ENCODE peak calls at places on chromosome 12, in five cellular contexts. E is HEK293T; F is stimulated activated CD4-positive, alpha-beta T cell treated with anti-CD3 and anti-CD28 coated beads, Interleukin-15, amount 100 ng/mL, for 1 hour; J is tibial nerve; P is HTR-8/SVneo. V is an unnamed sample.

GRCh38 chr12:5154091-5154490 is 110.4 kb downstream of the KCNA5 start:
- DNase-seq in F (no peak), E (no peak), P (no peak), J (no peak), V (no peak)

GRCh38 chr12:93741741-93742085 is 64.5 kb downstream of the CRADD start:
- DNase-seq in J (no peak), E (no peak), P (no peak), F (no peak), V (peak)

GRCh38 chr12:130581782-130582181 is 134.3 kb downstream of the RIMBP2 start:
- DNase-seq in P (no peak), E (no peak), F (no peak), J (no peak), V (no peak)

GRCh38 chr12:58871557-58871956 is 48.7 kb downstream of the LRIG3 start:
- DNase-seq in P (no peak), F (no peak), J (no peak), E (no peak), V (no peak)

GRCh38 chr12:28079539-28079938 is 107.0 kb upstream of the PTHLH start:
- DNase-seq in J (no peak), P (no peak), F (no peak), E (no peak), V (no peak)

GRCh38 chr12:58026892-58027891 is 85.8 kb downstream of the ATP23 start:
- DNase-seq in E (no peak), P (no peak), J (no peak), F (no peak), V (no peak)

GRCh38 chr12:66041651-66042363 is 88.7 kb downstream of the LLPH start:
- DNase-seq in P (no peak), E (no peak), F (no peak), J (no peak), V (no peak)

GRCh38 chr12:47557401-47557800 is 148.4 kb downstream of the RPAP3 start:
- DNase-seq in E (no peak), F (no peak), P (no peak), J (no peak), V (no peak)

GRCh38 chr12:112112423-112113132 is 4.0 kb upstream of the NAA25 start:
- DNase-seq in J (no peak), E (no peak), F (no peak), P (no peak), V (no peak)

GRCh38 chr12:71666259-71666658 is 2.2 kb downstream of the THAP2 start:
- DNase-seq in F (no peak), P (no peak), J (no peak), E (no peak), V (no peak)

GRCh38 chr12:90842477-90842876 is 112.5 kb downstream of the CCER1 start:
- DNase-seq in J (no peak), F (no peak), E (no peak), P (no peak), V (no peak)

GRCh38 chr12:25241171-25242020 is 9.3 kb downstream of the KRAS start:
- DNase-seq in J (no peak), P (peak), F (no peak), E (peak), V (no peak)